ENCODE peak calls at places on chromosome 4, in six cellular contexts. V, B, R, W, F and E are unnamed samples.

GRCh38 chr4:8891646-8892555 is 20.3 kb upstream of the HMX1 start:
- DNase-seq in F (no peak), R (no peak), W (no peak), B (peak; percentile 77), V (no peak), E (no peak)

GRCh38 chr4:75180790-75181776 is 248.2 kb downstream of the PARM1 start:
- DNase-seq in W (no peak), R (no peak), F (no peak), B (peak; percentile 21), V (no peak), E (no peak)

GRCh38 chr4:53021709-53022108 is 159.6 kb downstream of the RASL11B start:
- DNase-seq in F (no peak), V (no peak), R (no peak), W (no peak), B (no peak), E (no peak)

GRCh38 chr4:148515248-148515647 is 73.0 kb upstream of the NR3C2 start:
- DNase-seq in F (peak; percentile 63), W (no peak), B (no peak), V (peak; percentile 54), R (no peak), E (no peak)

GRCh38 chr4:10611673-10612072 is 72.9 kb downstream of the CLNK start:
- DNase-seq in B (no peak), R (no peak), W (no peak), V (peak; percentile 87), F (peak; percentile 86), E (no peak)

GRCh38 chr4:114036864-114037263 is 57.4 kb upstream of the ARSJ start:
- DNase-seq in F (no peak), V (no peak), R (no peak), B (no peak), W (no peak), E (no peak)

GRCh38 chr4:119053245-119053644 is 82.4 kb upstream of the MYOZ2 start:
- DNase-seq in V (no peak), B (no peak), R (no peak), F (no peak), W (no peak), E (no peak)

GRCh38 chr4:151692821-151693504 is 67.8 kb downstream of the GATB start:
- DNase-seq in B (no peak), F (no peak), W (no peak), R (no peak), V (no peak), E (peak; percentile 57)

GRCh38 chr4:23827971-23828680 is 61.7 kb downstream of the PPARGC1A start:
- DNase-seq in R (no peak), B (no peak), W (no peak), F (peak; percentile 1), V (peak; percentile 8), E (no peak)

GRCh38 chr4:147057631-147057980 is 111.9 kb upstream of the TTC29 start:
- DNase-seq in V (peak; percentile 41), B (peak; percentile 17), W (no peak), F (peak; percentile 52), R (no peak), E (no peak)

GRCh38 chr4:101163936-101164335 is 183.4 kb downstream of the PPP3CA start:
- DNase-seq in W (no peak), V (peak; percentile 52), R (no peak), F (peak; percentile 41), B (no peak), E (no peak)

GRCh38 chr4:2570551-2571222 is 34.2 kb downstream of the FAM193A start:
- DNase-seq in W (peak; percentile 78), V (no peak), B (peak; percentile 30), R (no peak), F (no peak), E (no peak)

GRCh38 chr4:159899596-159899995 is 796.7 kb downstream of the RAPGEF2 start:
- DNase-seq in V (no peak), W (no peak), F (no peak), R (no peak), B (peak; percentile 13), E (no peak)

GRCh38 chr4:1784395-1784788 is 8.7 kb upstream of the FGFR3 start:
- DNase-seq in R (no peak), V (no peak), F (no peak), B (no peak), W (no peak), E (no peak)